ENCODE peak calls at places on chromosomes 3 and 15, in six cellular contexts. One of them, this sample, is unnamed.

GRCh38 chr3:138417559-138417982 is 16.8 kb upstream of the ESYT3 start:
- DNase-seq in stimulated activated CD4-positive, alpha-beta T cell treated with anti-CD3 and anti-CD28 coated beads, Interleukin-1b, Interleukin-23, amount 100 ng/mL, for 4 hours: peak; percentile 40
- DNase-seq in iris pigment epithelial cell: peak; percentile 80
- DNase-seq in activated B cell treated with CpG ODN at 0.5 μM for 24 hours: no peak
- DNase-seq in activated CD4-positive, alpha-beta T cell treated with anti-CD3 and anti-CD28 coated beads for 24 hours: peak; percentile 48
- DNase-seq in activated gamma-delta T cell treated with Interleukin-2 at 50 U/mL for 16 hours: peak; percentile 51
- DNase-seq in this sample: peak; percentile 72

GRCh38 chr3:53346514-53346913 is 829 bp downstream of the DCP1A start:
- DNase-seq in activated gamma-delta T cell treated with Interleukin-2 at 50 U/mL for 16 hours: no peak
- DNase-seq in activated CD4-positive, alpha-beta T cell treated with anti-CD3 and anti-CD28 coated beads for 24 hours: no peak
- DNase-seq in iris pigment epithelial cell: peak; percentile 29
- DNase-seq in activated B cell treated with CpG ODN at 0.5 μM for 24 hours: no peak
- DNase-seq in stimulated activated CD4-positive, alpha-beta T cell treated with anti-CD3 and anti-CD28 coated beads, Interleukin-1b, Interleukin-23, amount 100 ng/mL, for 4 hours: no peak
- DNase-seq in this sample: no peak

GRCh38 chr3:42725454-42725853 is 22.9 kb upstream of the HHATL start:
- DNase-seq in activated B cell treated with CpG ODN at 0.5 μM for 24 hours: no peak
- DNase-seq in activated CD4-positive, alpha-beta T cell treated with anti-CD3 and anti-CD28 coated beads for 24 hours: no peak
- DNase-seq in iris pigment epithelial cell: no peak
- DNase-seq in activated gamma-delta T cell treated with Interleukin-2 at 50 U/mL for 16 hours: no peak
- DNase-seq in stimulated activated CD4-positive, alpha-beta T cell treated with anti-CD3 and anti-CD28 coated beads, Interleukin-1b, Interleukin-23, amount 100 ng/mL, for 4 hours: no peak
- DNase-seq in this sample: no peak

GRCh38 chr3:128488995-128489859 is 3.8 kb downstream of the GATA2 start:
- DNase-seq in iris pigment epithelial cell: peak; percentile 63
- DNase-seq in activated gamma-delta T cell treated with Interleukin-2 at 50 U/mL for 16 hours: no peak
- DNase-seq in stimulated activated CD4-positive, alpha-beta T cell treated with anti-CD3 and anti-CD28 coated beads, Interleukin-1b, Interleukin-23, amount 100 ng/mL, for 4 hours: peak; percentile 31
- DNase-seq in activated CD4-positive, alpha-beta T cell treated with anti-CD3 and anti-CD28 coated beads for 24 hours: no peak
- DNase-seq in activated B cell treated with CpG ODN at 0.5 μM for 24 hours: no peak
- DNase-seq in this sample: no peak

GRCh38 chr15:73650387-73651126 is 17.4 kb upstream of the NPTN start:
- DNase-seq in activated B cell treated with CpG ODN at 0.5 μM for 24 hours: no peak
- DNase-seq in activated CD4-positive, alpha-beta T cell treated with anti-CD3 and anti-CD28 coated beads for 24 hours: no peak
- DNase-seq in activated gamma-delta T cell treated with Interleukin-2 at 50 U/mL for 16 hours: no peak
- DNase-seq in iris pigment epithelial cell: peak; percentile 91
- DNase-seq in stimulated activated CD4-positive, alpha-beta T cell treated with anti-CD3 and anti-CD28 coated beads, Interleukin-1b, Interleukin-23, amount 100 ng/mL, for 4 hours: no peak
- DNase-seq in this sample: no peak

GRCh38 chr3:85483986-85484385 is 525.2 kb downstream of the CADM2 start:
- DNase-seq in stimulated activated CD4-positive, alpha-beta T cell treated with anti-CD3 and anti-CD28 coated beads, Interleukin-1b, Interleukin-23, amount 100 ng/mL, for 4 hours: no peak
- DNase-seq in activated gamma-delta T cell treated with Interleukin-2 at 50 U/mL for 16 hours: no peak
- DNase-seq in activated CD4-positive, alpha-beta T cell treated with anti-CD3 and anti-CD28 coated beads for 24 hours: no peak
- DNase-seq in activated B cell treated with CpG ODN at 0.5 μM for 24 hours: no peak
- DNase-seq in iris pigment epithelial cell: no peak
- DNase-seq in this sample: no peak

GRCh38 chr3:194206375-194206774 is 70.4 kb downstream of the HES1 start:
- DNase-seq in activated gamma-delta T cell treated with Interleukin-2 at 50 U/mL for 16 hours: no peak
- DNase-seq in activated CD4-positive, alpha-beta T cell treated with anti-CD3 and anti-CD28 coated beads for 24 hours: no peak
- DNase-seq in stimulated activated CD4-positive, alpha-beta T cell treated with anti-CD3 and anti-CD28 coated beads, Interleukin-1b, Interleukin-23, amount 100 ng/mL, for 4 hours: no peak
- DNase-seq in iris pigment epithelial cell: no peak
- DNase-seq in activated B cell treated with CpG ODN at 0.5 μM for 24 hours: no peak
- DNase-seq in this sample: no peak

GRCh38 chr15:84983299-84983698 is 1.6 kb downstream of the PDE8A start:
- DNase-seq in stimulated activated CD4-positive, alpha-beta T cell treated with anti-CD3 and anti-CD28 coated beads, Interleukin-1b, Interleukin-23, amount 100 ng/mL, for 4 hours: no peak
- DNase-seq in iris pigment epithelial cell: peak; percentile 38
- DNase-seq in activated gamma-delta T cell treated with Interleukin-2 at 50 U/mL for 16 hours: no peak
- DNase-seq in activated CD4-positive, alpha-beta T cell treated with anti-CD3 and anti-CD28 coated beads for 24 hours: no peak
- DNase-seq in activated B cell treated with CpG ODN at 0.5 μM for 24 hours: no peak
- DNase-seq in this sample: no peak

GRCh38 chr15:42891569-42891968 is 29.0 kb downstream of the TTBK2 start:
- DNase-seq in iris pigment epithelial cell: peak; percentile 41
- DNase-seq in activated gamma-delta T cell treated with Interleukin-2 at 50 U/mL for 16 hours: no peak
- DNase-seq in stimulated activated CD4-positive, alpha-beta T cell treated with anti-CD3 and anti-CD28 coated beads, Interleukin-1b, Interleukin-23, amount 100 ng/mL, for 4 hours: no peak
- DNase-seq in activated CD4-positive, alpha-beta T cell treated with anti-CD3 and anti-CD28 coated beads for 24 hours: no peak
- DNase-seq in activated B cell treated with CpG ODN at 0.5 μM for 24 hours: no peak
- DNase-seq in this sample: no peak

GRCh38 chr15:77474987-77475385 is 54.3 kb downstream of the HMG20A start:
- DNase-seq in stimulated activated CD4-positive, alpha-beta T cell treated with anti-CD3 and anti-CD28 coated beads, Interleukin-1b, Interleukin-23, amount 100 ng/mL, for 4 hours: no peak
- DNase-seq in activated B cell treated with CpG ODN at 0.5 μM for 24 hours: no peak
- DNase-seq in iris pigment epithelial cell: no peak
- DNase-seq in activated gamma-delta T cell treated with Interleukin-2 at 50 U/mL for 16 hours: no peak
- DNase-seq in activated CD4-positive, alpha-beta T cell treated with anti-CD3 and anti-CD28 coated beads for 24 hours: no peak
- DNase-seq in this sample: no peak

GRCh38 chr3:140522653-140523380 is 155.0 kb upstream of the TRIM42 start:
- DNase-seq in iris pigment epithelial cell: no peak
- DNase-seq in stimulated activated CD4-positive, alpha-beta T cell treated with anti-CD3 and anti-CD28 coated beads, Interleukin-1b, Interleukin-23, amount 100 ng/mL, for 4 hours: no peak
- DNase-seq in activated B cell treated with CpG ODN at 0.5 μM for 24 hours: no peak
- DNase-seq in activated CD4-positive, alpha-beta T cell treated with anti-CD3 and anti-CD28 coated beads for 24 hours: no peak
- DNase-seq in activated gamma-delta T cell treated with Interleukin-2 at 50 U/mL for 16 hours: no peak
- DNase-seq in this sample: no peak

GRCh38 chr15:42084465-42085235 is 9.7 kb downstream of the PLA2G4D start:
- DNase-seq in stimulated activated CD4-positive, alpha-beta T cell treated with anti-CD3 and anti-CD28 coated beads, Interleukin-1b, Interleukin-23, amount 100 ng/mL, for 4 hours: peak; percentile 42
- DNase-seq in iris pigment epithelial cell: peak; percentile 42
- DNase-seq in activated B cell treated with CpG ODN at 0.5 μM for 24 hours: peak; percentile 49
- DNase-seq in activated CD4-positive, alpha-beta T cell treated with anti-CD3 and anti-CD28 coated beads for 24 hours: peak; percentile 24
- DNase-seq in activated gamma-delta T cell treated with Interleukin-2 at 50 U/mL for 16 hours: peak; percentile 21
- DNase-seq in this sample: peak; percentile 65

GRCh38 chr3:125990253-125990970 is 21.4 kb downstream of the ROPN1B start:
- DNase-seq in stimulated activated CD4-positive, alpha-beta T cell treated with anti-CD3 and anti-CD28 coated beads, Interleukin-1b, Interleukin-23, amount 100 ng/mL, for 4 hours: peak; percentile 66
- DNase-seq in iris pigment epithelial cell: peak; percentile 93
- DNase-seq in activated CD4-positive, alpha-beta T cell treated with anti-CD3 and anti-CD28 coated beads for 24 hours: peak; percentile 29
- DNase-seq in activated gamma-delta T cell treated with Interleukin-2 at 50 U/mL for 16 hours: peak; percentile 60
- DNase-seq in activated B cell treated with CpG ODN at 0.5 μM for 24 hours: peak; percentile 57
- DNase-seq in this sample: peak; percentile 91

GRCh38 chr3:100184960-100185566 is 70.8 kb upstream of the FILIP1L start:
- DNase-seq in stimulated activated CD4-positive, alpha-beta T cell treated with anti-CD3 and anti-CD28 coated beads, Interleukin-1b, Interleukin-23, amount 100 ng/mL, for 4 hours: no peak
- DNase-seq in activated CD4-positive, alpha-beta T cell treated with anti-CD3 and anti-CD28 coated beads for 24 hours: no peak
- DNase-seq in iris pigment epithelial cell: no peak
- DNase-seq in activated B cell treated with CpG ODN at 0.5 μM for 24 hours: no peak
- DNase-seq in activated gamma-delta T cell treated with Interleukin-2 at 50 U/mL for 16 hours: no peak
- DNase-seq in this sample: no peak

GRCh38 chr15:88987951-88988671 is 74.9 kb upstream of the MFGE8 start:
- DNase-seq in activated B cell treated with CpG ODN at 0.5 μM for 24 hours: no peak
- DNase-seq in stimulated activated CD4-positive, alpha-beta T cell treated with anti-CD3 and anti-CD28 coated beads, Interleukin-1b, Interleukin-23, amount 100 ng/mL, for 4 hours: no peak
- DNase-seq in iris pigment epithelial cell: no peak
- DNase-seq in activated CD4-positive, alpha-beta T cell treated with anti-CD3 and anti-CD28 coated beads for 24 hours: no peak
- DNase-seq in activated gamma-delta T cell treated with Interleukin-2 at 50 U/mL for 16 hours: no peak
- DNase-seq in this sample: no peak